ENCODE peak calls at places on chromosomes 6 and 20, in six cellular contexts. A is left lung, I is SK-N-SH, F is A673, L is IMR-90, R is MM.1S. D is an unnamed sample.

GRCh38 chr6:121592955-121593665 is 157.7 kb downstream of the GJA1 start:
- DNase-seq in A (no peak), I (peak; percentile 10), F (peak; percentile 23), L (peak; percentile 11), R (no peak), D (peak; percentile 23)

GRCh38 chr6:70119218-70119835 is 183.6 kb downstream of the COL9A1 start:
- DNase-seq in A (no peak), I (no peak), F (no peak), L (no peak), R (no peak), D (no peak)

GRCh38 chr6:2485116-2485515 is 239.7 kb upstream of the GMDS start:
- DNase-seq in A (no peak), I (no peak), F (no peak), L (no peak), R (no peak), D (no peak)

GRCh38 chr6:37260063-37260843 is 2.3 kb upstream of the TMEM217 start:
- DNase-seq in A (no peak), I (no peak), F (no peak), L (no peak), R (peak; percentile 44), D (no peak)

GRCh38 chr6:89986650-89987074 is 92.4 kb downstream of the GJA10 start:
- DNase-seq in A (no peak), I (no peak), F (peak; percentile 84), L (peak; percentile 89), R (no peak), D (peak; percentile 50)

GRCh38 chr6:157246771-157247484 is 76.4 kb downstream of the TMEM242 start:
- DNase-seq in A (no peak), I (no peak), F (no peak), L (no peak), R (no peak), D (no peak)

GRCh38 chr20:24873015-24873620 is 76.0 kb upstream of the CST7 start:
- DNase-seq in A (no peak), I (peak; percentile 32), F (no peak), L (no peak), R (no peak), D (no peak)

GRCh38 chr6:149887343-149887742 is 10.6 kb downstream of the RAET1E start:
- DNase-seq in A (no peak), I (no peak), F (no peak), L (peak; percentile 89), R (no peak), D (peak; percentile 55)

GRCh38 chr6:2110504-2110903 is 134.9 kb downstream of the GMDS start:
- DNase-seq in A (no peak), I (no peak), F (no peak), L (peak; percentile 6), R (no peak), D (no peak)

GRCh38 chr20:8635048-8635572 is 433.8 kb upstream of the PLCB4 start:
- DNase-seq in A (no peak), I (no peak), F (no peak), L (no peak), R (no peak), D (no peak)

GRCh38 chr6:11632795-11633511 is 95.4 kb downstream of the TMEM170B start:
- DNase-seq in A (no peak), I (no peak), F (no peak), L (peak; percentile 90), R (no peak), D (peak; percentile 63)

GRCh38 chr6:139369568-139370046 is 4.8 kb downstream of the CITED2 start:
- DNase-seq in A (no peak), I (peak; percentile 54), F (peak; percentile 86), L (peak; percentile 80), R (peak; percentile 56), D (peak; percentile 69)

GRCh38 chr6:78438135-78438534 is 429.2 kb upstream of the IRAK1BP1 start:
- DNase-seq in A (no peak), I (no peak), F (no peak), L (no peak), R (no peak), D (no peak)

GRCh38 chr6:152636675-152637421 is at the start of gene SYNE1:
- DNase-seq in A (peak; percentile 58), I (peak; percentile 84), F (peak; percentile 10), L (peak; percentile 16), R (no peak), D (peak; percentile 65)

GRCh38 chr6:3408665-3409064 is 48.2 kb downstream of the SLC22A23 start:
- DNase-seq in A (no peak), I (no peak), F (no peak), L (no peak), R (no peak), D (no peak)

GRCh38 chr6:2351807-2352431 is 106.5 kb upstream of the GMDS start:
- DNase-seq in A (no peak), I (no peak), F (no peak), L (peak; percentile 86), R (no peak), D (peak; percentile 76)

GRCh38 chr6:11769816-11770545 is 8.6 kb downstream of the ADTRP start:
- DNase-seq in A (no peak), I (no peak), F (no peak), L (no peak), R (no peak), D (no peak)

GRCh38 chr20:43460830-43461200 is 3.1 kb downstream of the SRSF6 start:
- DNase-seq in A (no peak), I (no peak), F (no peak), L (no peak), R (no peak), D (no peak)

GRCh38 chr6:118709859-118710350 is 58.5 kb upstream of the CEP85L start:
- DNase-seq in A (no peak), I (no peak), F (peak; percentile 81), L (peak; percentile 86), R (peak; percentile 85), D (peak; percentile 74)

GRCh38 chr6:112665815-112666214 is 318.7 kb downstream of the RFPL4B start:
- DNase-seq in A (no peak), I (no peak), F (no peak), L (peak; percentile 77), R (no peak), D (peak; percentile 55)

GRCh38 chr6:162371133-162371532 is 356.4 kb downstream of the PRKN start:
- DNase-seq in A (no peak), I (no peak), F (no peak), L (no peak), R (no peak), D (peak; percentile 59)

DNA sequence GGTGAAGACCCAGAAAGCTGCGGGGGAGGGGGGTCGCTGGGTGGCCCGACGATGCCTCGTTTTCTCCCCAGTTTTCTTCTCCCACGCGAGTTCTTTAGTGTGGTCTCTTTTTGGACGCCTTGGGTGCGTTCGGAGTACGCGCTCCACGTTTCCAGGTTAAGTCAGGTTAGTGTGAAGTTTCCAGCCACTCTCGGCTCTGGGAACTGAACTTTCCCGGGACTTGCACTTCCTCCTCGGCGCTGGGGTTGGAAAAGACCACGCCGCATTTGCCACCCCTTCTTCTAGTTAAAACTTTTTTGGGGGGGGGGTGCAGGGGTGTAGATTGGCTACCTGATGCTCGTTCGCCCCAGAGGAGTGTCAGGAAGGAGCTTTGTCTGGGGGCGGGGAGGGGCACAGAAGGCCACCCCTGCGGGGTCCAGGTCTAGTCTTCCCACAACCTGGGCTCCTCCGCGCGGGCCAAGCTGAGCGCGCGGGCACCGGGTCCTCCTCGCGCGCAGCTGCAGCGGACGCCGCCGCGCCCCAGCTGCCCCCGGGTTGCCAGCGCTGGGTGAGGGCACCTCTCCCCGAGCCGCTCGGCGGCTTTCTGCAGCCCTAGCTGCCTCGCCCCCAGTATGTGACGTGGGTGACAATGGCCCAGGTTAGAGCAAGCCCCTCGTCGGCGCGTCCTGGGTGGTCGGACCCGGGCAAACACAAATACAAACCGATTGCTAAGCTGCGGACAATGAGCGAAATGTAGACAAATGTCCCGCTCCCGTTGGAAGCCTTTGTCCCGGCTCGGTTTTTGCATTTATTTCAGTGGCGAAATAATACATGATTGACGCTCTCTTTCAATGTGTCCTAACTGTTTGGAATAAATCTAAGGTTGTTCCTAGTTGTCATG is 1.7 kb upstream of the NKX2-2 start:
- DNase-seq in A (no peak), I (peak; percentile 36), F (peak; percentile 61), L (no peak), R (no peak), D (no peak)
- H3K4me3 ChIP-seq in A (no peak overlapping the region), I (no peak overlapping the region), F (peak overlapping the region; percentile 84), L (no peak overlapping the region), R (no peak overlapping the region), D (no peak overlapping the region)

DNA sequence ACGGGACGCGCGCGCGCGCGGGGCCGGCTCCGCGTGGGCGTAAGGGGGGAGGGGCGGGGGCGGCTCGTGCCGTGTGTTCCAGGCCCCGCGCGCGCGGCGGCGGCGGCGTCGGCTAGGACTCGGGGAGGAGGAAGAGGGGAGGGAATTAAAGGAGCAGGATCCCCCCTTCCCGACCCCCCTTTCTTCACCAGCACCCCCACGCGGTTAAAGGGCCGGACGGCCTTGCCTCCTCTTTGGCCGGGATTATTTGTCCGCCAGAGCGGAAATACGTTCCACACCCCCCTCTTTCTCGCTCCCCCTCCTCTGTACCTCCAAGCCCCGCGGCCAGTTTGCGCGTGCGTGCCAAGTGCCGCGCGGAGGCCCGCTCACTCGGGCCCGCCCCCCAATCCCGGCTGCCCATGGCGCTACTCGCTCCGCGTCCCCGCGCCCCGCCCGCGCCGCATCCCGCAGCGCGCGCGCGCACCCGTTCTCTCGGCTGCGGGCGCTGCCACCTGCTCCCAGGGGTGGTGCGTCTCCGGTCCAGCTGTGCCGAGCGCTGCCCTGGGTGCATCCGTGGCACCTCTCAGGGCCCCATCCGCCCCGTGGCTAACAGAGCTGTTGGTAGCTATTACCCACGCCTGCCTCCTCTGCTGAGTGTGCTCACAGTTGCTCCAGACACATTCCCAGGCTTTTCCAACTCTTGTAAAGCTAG is at the start of gene ZBTB12:
- DNase-seq in A (peak; percentile 92), I (peak; percentile 99), F (peak; percentile 98), L (peak; percentile 98), R (peak; percentile 92), D (peak; percentile 96)
- TF ChIP-seq CTCF in A (no peak), I (peak; percentile 7), F (no peak), L (peak; percentile 13), R (no peak), D (no peak)

GRCh38 chr6:56685994-56686393 is 43.3 kb upstream of the DST start:
- DNase-seq in A (no peak), I (peak; percentile 29), F (no peak), L (no peak), R (no peak), D (no peak)
- H3K4me3 ChIP-seq in A (no peak overlapping the region), I (no peak overlapping the region), F (no peak overlapping the region), L (no peak overlapping the region), R (no peak overlapping the region), D (no peak overlapping the region)

DNA sequence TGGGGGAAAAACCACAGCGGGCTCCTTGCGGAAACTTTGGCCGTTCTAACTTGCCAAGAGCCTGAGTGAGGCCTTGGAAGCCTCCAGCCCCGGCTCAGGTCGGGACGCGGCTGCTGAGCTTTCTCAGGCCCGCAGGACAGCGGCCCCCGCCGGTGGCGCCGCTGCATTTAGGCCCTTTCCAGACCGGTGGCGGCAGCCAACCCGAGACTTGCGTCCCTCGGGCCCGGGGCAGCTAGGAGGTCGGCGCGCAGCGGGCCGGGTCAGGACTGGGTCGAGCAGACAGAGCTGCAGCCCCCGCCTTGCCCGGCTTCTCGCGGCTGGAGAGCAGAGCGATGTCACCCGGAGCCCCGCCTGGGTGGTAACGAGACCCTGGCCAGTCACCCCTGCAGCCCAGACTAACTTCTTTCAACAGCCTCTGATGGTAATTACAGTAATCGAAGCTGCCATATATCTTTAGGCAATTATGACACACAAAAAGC is 2.7 kb downstream of the NR2E1 start:
- DNase-seq in A (no peak), I (peak; percentile 74), F (no peak), L (no peak), R (peak; percentile 26), D (peak; percentile 49)
- TF ChIP-seq CTCF in A (no peak), I (no peak), F (peak; percentile 19), L (no peak), R (peak; percentile 32), D (peak; percentile 23)

GRCh38 chr20:36741072-36741471 is 4.8 kb downstream of the NDRG3 start:
- DNase-seq in A (no peak), I (peak; percentile 69), F (no peak), L (no peak), R (no peak), D (no peak)
- H3K4me3 ChIP-seq in A (no peak overlapping the region), I (no peak overlapping the region), F (no peak overlapping the region), L (no peak overlapping the region), R (no peak overlapping the region), D (no peak overlapping the region)

GRCh38 chr6:75516757-75517156 is 23.2 kb upstream of the FILIP1 start:
- DNase-seq in A (no peak), I (no peak), F (no peak), L (no peak), R (no peak), D (no peak)
- TF ChIP-seq CTCF in A (no peak), I (no peak), F (no peak), L (no peak), R (no peak), D (no peak)